ENCODE peak calls at places on chromosomes 5 and 9, in four cellular contexts. T is HFF-Myc, J is cardiac fibroblast, U is brain microvascular endothelial cell. W is an unnamed sample.

GRCh38 chr5:169745441-169746146 is 108.5 kb downstream of the DOCK2 start:
- DNase-seq in J (peak; percentile 47), T (no peak), U (peak; percentile 38), W (no peak)

GRCh38 chr9:107907715-107908114 is 418.1 kb upstream of the KLF4 start:
- DNase-seq in J (no peak), T (no peak), U (no peak), W (no peak)

GRCh38 chr5:161847447-161847846 is 473 bp upstream of the GABRA1 start:
- DNase-seq in J (no peak), T (no peak), U (no peak), W (no peak)

GRCh38 chr5:362189-362588 is 40.7 kb downstream of the AHRR start:
- DNase-seq in J (no peak), U (no peak), T (no peak), W (no peak)

GRCh38 chr9:37407468-37407867 is 15.0 kb upstream of the GRHPR start:
- DNase-seq in T (no peak), J (no peak), U (no peak), W (no peak)

GRCh38 chr5:155522540-155522939 is 509.0 kb downstream of the KIF4B start:
- DNase-seq in U (no peak), T (no peak), J (no peak), W (no peak)

GRCh38 chr9:99563364-99563763 is 258.3 kb upstream of the NR4A3 start:
- DNase-seq in J (no peak), U (no peak), T (no peak), W (no peak)

GRCh38 chr5:4938941-4939546 is 201.1 kb upstream of the ADAMTS16 start:
- DNase-seq in T (no peak), J (no peak), U (no peak), W (no peak)

GRCh38 chr5:154165886-154166285 is 24.6 kb upstream of the GALNT10 start:
- DNase-seq in U (no peak), T (no peak), J (no peak), W (no peak)

GRCh38 chr9:33048054-33048465 is 23.0 kb downstream of the DNAJA1 start:
- DNase-seq in J (no peak), U (no peak), T (no peak), W (no peak)

GRCh38 chr9:116905131-116905724 is 218.1 kb downstream of the TRIM32 start:
- DNase-seq in T (no peak), U (no peak), J (no peak), W (no peak)

GRCh38 chr5:168946363-168946762 is 354.6 kb downstream of the SLIT3 start:
- DNase-seq in J (peak; percentile 28), T (no peak), U (peak; percentile 2), W (no peak)

GRCh38 chr9:87276327-87276841 is 221.3 kb upstream of the DAPK1 start:
- DNase-seq in J (peak; percentile 92), T (no peak), U (peak; percentile 74), W (no peak)

GRCh38 chr9:89116064-89116817 is 62.4 kb downstream of the SHC3 start:
- DNase-seq in J (peak; percentile 97), U (peak; percentile 95), T (no peak), W (no peak)

GRCh38 chr9:137222190-137223077 is at the start of gene RNF208:
- DNase-seq in U (no peak), J (no peak), T (no peak), W (no peak)

GRCh38 chr5:122759740-122760139 is 15.1 kb upstream of the SNX2 start:
- DNase-seq in U (no peak), T (no peak), J (no peak), W (no peak)

GRCh38 chr9:79687131-79687447 is 115.3 kb downstream of the TLE4 start:
- DNase-seq in J (no peak), U (no peak), T (no peak), W (no peak)

GRCh38 chr5:12100542-12100941 is 196.3 kb upstream of the CTNND2 start:
- DNase-seq in J (no peak), U (no peak), T (no peak), W (no peak)

GRCh38 chr5:20678814-20679298 is 690.9 kb upstream of the CDH18 start:
- DNase-seq in T (no peak), J (peak; percentile 93), U (peak; percentile 60), W (no peak)

GRCh38 chr9:33453286-33453882 is 6.0 kb upstream of the AQP3 start:
- DNase-seq in U (no peak), T (no peak), J (no peak), W (no peak)

GRCh38 chr9:93077811-93078210 is 18.2 kb upstream of the CARD19 start:
- DNase-seq in J (no peak), U (no peak), T (no peak), W (no peak)

GRCh38 chr9:70131296-70131695 is 87.6 kb downstream of the MAMDC2 start:
- DNase-seq in T (no peak), U (no peak), J (no peak), W (no peak)

GRCh38 chr9:126456802-126457547 is 130.3 kb downstream of the MVB12B start:
- DNase-seq in J (no peak), U (no peak), T (no peak), W (no peak)

GRCh38 chr9:6759114-6759977 is 1.6 kb downstream of the KDM4C start:
- DNase-seq in J (peak; percentile 89), T (peak; percentile 81), U (peak; percentile 74), W (peak; percentile 69)

GRCh38 chr9:129836342-129837007 is 1.2 kb downstream of the USP20 start:
- DNase-seq in U (no peak), J (no peak), T (no peak), W (no peak)

DNA sequence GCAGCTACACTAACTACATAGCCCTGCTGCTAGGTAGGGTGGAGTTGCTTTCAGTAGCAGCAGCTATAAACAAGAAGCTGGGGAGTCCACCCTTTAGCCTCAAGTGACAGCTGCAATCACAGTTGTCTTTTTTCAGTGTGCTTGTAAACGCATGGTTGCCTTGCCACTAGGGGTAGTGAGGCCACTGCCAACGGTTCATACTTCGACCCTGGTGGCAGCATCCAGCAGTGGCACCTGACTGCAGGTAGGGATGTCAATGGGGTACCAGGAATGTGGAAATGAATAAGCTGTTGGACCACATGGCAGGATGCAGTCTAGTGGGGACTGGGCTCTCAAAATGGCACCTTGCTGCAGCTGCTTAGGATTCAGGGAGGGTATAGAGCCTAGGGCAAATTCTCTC is 367.2 kb downstream of the RASEF start:
- DNase-seq in T (no peak), U (no peak), J (no peak), W (no peak)
- TF ChIP-seq CTCF in T (no peak), U (no peak), J (no peak), W (no peak)

DNA sequence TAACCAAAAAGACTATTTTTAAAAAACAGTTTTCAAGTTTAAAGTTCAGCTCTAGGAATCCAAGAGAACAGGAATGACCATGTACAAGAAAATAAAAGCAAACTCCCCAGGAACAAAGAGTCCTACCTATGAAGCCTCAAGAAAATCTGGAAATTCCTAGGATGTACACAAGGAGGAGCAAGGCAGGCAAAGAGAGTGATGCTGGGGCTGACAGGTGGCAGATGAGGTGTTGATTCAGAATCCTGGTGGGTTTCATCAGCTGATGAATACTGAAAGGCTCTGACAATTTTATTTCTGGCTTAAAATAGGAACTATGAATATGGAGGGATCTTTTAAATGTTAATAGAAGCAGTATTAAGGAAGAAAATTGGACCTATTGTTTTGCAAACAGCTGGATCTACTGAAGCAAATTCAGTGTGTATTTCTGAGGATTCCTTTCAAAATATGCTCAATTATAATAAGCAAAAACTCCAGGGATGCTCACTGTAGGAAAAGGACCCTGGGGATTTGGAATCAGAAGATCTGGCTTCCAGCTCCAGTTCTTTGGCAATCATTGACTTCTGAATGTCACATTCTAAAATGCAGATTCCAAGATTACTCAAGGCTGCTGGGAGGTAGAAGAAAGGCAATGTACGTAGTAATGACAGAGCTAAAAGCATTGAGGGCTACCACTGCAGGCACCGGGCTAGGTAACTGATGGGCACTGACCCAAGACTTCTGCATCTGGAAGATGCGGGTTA is 28.0 kb upstream of the SH3RF2 start:
- DNase-seq in U (no peak), T (no peak), J (no peak), W (no peak)
- TF ChIP-seq CTCF in U (peak; percentile 47), T (peak; percentile 13), J (peak; percentile 24), W (no peak)

GRCh38 chr5:85293139-85293785 is 908.6 kb upstream of the EDIL3 start:
- DNase-seq in T (no peak), J (peak; percentile 27), U (no peak), W (no peak)

GRCh38 chr5:85288914-85289313 is 904.2 kb upstream of the EDIL3 start:
- DNase-seq in U (no peak), T (no peak), J (no peak), W (no peak)
- TF ChIP-seq CTCF in U (no peak), T (no peak), J (no peak), W (no peak)

DNA sequence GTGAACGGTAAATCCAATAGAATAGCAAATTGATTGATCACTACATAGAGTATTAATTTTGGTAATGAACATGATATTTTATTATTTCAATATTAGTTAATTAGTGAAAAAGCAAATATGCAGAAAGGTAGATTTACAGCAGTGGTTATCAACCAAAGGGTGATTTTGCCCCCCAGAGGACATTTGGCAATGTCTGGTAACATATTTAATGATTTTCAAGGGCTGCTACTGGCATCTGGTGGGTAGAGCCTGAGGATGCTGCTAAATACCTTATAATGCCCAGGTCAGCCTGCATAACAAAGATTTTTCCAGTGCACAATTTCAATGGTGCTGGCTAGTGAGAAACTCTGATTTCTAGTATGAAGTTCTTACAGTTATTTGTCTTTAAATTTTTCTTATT is 1313.7 kb downstream of the PTPRD start:
- DNase-seq in T (no peak), J (no peak), U (no peak), W (no peak)
- TF ChIP-seq CTCF in T (no peak), J (no peak), U (no peak), W (no peak)

DNA sequence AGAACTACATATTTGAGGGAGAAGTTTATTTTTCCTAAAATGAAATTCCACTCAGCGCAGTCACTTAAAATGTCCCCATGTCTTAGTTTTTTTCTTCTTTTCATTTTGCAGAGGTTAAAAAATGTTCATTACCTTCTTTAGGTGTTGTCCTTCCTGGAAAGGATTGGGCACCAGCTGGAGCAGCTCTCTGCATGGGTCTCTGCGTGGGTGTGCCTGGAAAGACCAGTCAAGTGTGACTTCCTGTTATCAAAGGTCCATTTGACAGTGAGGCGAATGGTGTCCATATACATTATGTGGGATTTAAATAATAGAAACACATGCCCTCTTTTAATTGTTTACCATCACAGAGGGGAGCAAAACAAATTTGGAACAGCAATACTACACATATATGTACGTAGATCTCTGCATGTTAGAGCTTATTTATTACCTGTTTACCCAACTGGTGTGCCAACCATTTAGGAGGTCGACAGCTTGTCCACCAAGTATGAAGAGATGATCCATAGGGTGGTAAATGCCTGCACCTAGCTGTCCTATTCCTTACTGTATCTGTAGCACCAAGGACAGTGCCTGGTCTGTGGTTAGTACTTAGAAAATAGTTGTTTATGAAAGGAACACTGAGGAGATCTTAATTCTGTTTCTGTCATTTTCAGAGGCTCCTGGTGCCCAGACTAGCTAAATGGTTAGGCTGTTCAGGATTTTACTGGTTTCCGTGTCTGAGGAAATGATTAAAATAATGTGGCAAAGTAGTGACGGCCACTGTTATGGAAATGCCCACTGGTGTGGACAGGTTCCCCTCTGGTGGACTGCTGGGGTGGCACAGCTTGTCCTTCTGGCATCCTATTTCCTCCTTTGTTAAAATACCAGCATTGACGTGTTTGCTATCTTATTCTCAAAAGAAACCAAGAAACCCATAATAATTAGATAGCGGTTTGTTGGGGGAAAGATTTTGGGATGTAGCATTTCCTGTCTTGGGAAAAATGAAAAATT is 200.4 kb downstream of the MAST4 start:
- DNase-seq in U (peak; percentile 12), J (peak; percentile 21), T (no peak), W (no peak)
- TF ChIP-seq CTCF in U (peak; percentile 56), J (peak; percentile 27), T (peak; percentile 23), W (no peak)

W was measured in GM13976.